ENCODE peak calls at places on chromosomes 6 and 20, in four cellular contexts. Q is ELR, L is T-helper 1 cell, J is RPMI7951. X is an unnamed sample.

GRCh38 chr20:58019027-58019849 is 209.2 kb downstream of the ANKRD60 start:
- DNase-seq in Q (peak; percentile 95), L (no peak), J (peak; percentile 100), X (no peak)

GRCh38 chr20:64177787-64178186 is 13.5 kb downstream of the MYT1 start:
- DNase-seq in Q (no peak), L (no peak), J (no peak), X (no peak)

GRCh38 chr20:60785817-60786216 is 466.2 kb upstream of the CDH4 start:
- DNase-seq in Q (no peak), L (no peak), J (no peak), X (no peak)

GRCh38 chr6:96886519-96886918 is 11.2 kb downstream of the NDUFAF4 start:
- DNase-seq in Q (no peak), L (no peak), J (no peak), X (no peak)

GRCh38 chr6:127561660-127562059 is 15.3 kb upstream of the C6orf58 start:
- DNase-seq in Q (no peak), L (no peak), J (no peak), X (no peak)

GRCh38 chr6:111858347-111858746 is 14.9 kb downstream of the FYN start:
- DNase-seq in Q (no peak), L (no peak), J (no peak), X (no peak)

GRCh38 chr20:57464642-57465211 is 60.2 kb downstream of the CTCFL start:
- DNase-seq in Q (peak; percentile 50), L (no peak), J (peak; percentile 42), X (no peak)

GRCh38 chr6:114304304-114304887 is 38.4 kb downstream of the HS3ST5 start:
- DNase-seq in Q (peak; percentile 55), L (no peak), J (peak; percentile 9), X (no peak)

GRCh38 chr6:105526198-105526872 is 123.5 kb upstream of the PREP start:
- DNase-seq in Q (peak; percentile 21), L (no peak), J (no peak), X (no peak)

GRCh38 chr6:92329416-92329815 is 1089.9 kb downstream of the EPHA7 start:
- DNase-seq in Q (no peak), L (no peak), J (no peak), X (no peak)

GRCh38 chr6:94272327-94272726 is 853.0 kb upstream of the EPHA7 start:
- DNase-seq in Q (no peak), L (no peak), J (no peak), X (no peak)

GRCh38 chr20:50054626-50055511 is 58.1 kb downstream of the UBE2V1 start:
- DNase-seq in Q (no peak), L (no peak), J (peak; percentile 78), X (no peak)